ENCODE peak calls at places on chromosomes 16 and 17, in seven cellular contexts. V is GM12892, Z is H1, A is gastrocnemius medialis, X is A549, N is Peyer's patch, T is H54. G is an unnamed sample.

GRCh38 chr16:3689731-3690130 is 27.6 kb downstream of the TRAP1 start:
- DNase-seq in V (no peak), Z (no peak), A (no peak), X (no peak), N (no peak), T (no peak), G (no peak)

GRCh38 chr16:89146211-89147005 is 25.1 kb upstream of the CDH15 start:
- DNase-seq in V (no peak), Z (no peak), A (no peak), X (no peak), N (no peak), T (no peak), G (no peak)

GRCh38 chr16:65634291-65634690 is 512.4 kb upstream of the CDH11 start:
- DNase-seq in V (no peak), Z (no peak), A (no peak), X (no peak), N (no peak), T (no peak), G (no peak)

GRCh38 chr17:4477286-4477791 is 21.3 kb upstream of the SPNS2 start:
- DNase-seq in V (no peak), Z (no peak), A (no peak), X (no peak), N (no peak), T (no peak), G (no peak)

GRCh38 chr17:77106874-77107358 is 33.9 kb upstream of the SEC14L1 start:
- DNase-seq in V (peak), Z (no peak), A (no peak), X (no peak), N (no peak), T (no peak), G (no peak)

GRCh38 chr17:81429353-81429774 is 34.1 kb downstream of the BAHCC1 start:
- DNase-seq in V (no peak), Z (no peak), A (peak), X (peak), N (peak), T (peak), G (peak)

GRCh38 chr17:55225237-55225636 is 39.5 kb upstream of the HLF start:
- DNase-seq in V (no peak), Z (no peak), A (no peak), X (no peak), N (no peak), T (no peak), G (no peak)

GRCh38 chr17:45902892-45903346 is 8.6 kb downstream of the MAPT start:
- DNase-seq in V (no peak), Z (no peak), A (peak), X (peak), N (no peak), T (no peak), G (no peak)

GRCh38 chr16:29770250-29770929 is 7.7 kb upstream of the ZG16 start:
- DNase-seq in V (no peak), Z (no peak), A (no peak), X (no peak), N (no peak), T (no peak), G (no peak)

GRCh38 chr17:48502901-48503300 is 27.9 kb downstream of the HOXB1 start:
- DNase-seq in V (no peak), Z (no peak), A (no peak), X (no peak), N (no peak), T (no peak), G (no peak)

GRCh38 chr16:57266531-57267268 is 17.8 kb downstream of the PLLP start:
- DNase-seq in V (no peak), Z (no peak), A (no peak), X (no peak), N (no peak), T (no peak), G (no peak)

GRCh38 chr17:10614536-10615155 is 42.5 kb downstream of the MYH3 start:
- DNase-seq in V (no peak), Z (no peak), A (peak), X (peak), N (peak), T (peak), G (no peak)

GRCh38 chr17:73592531-73592961 is 51.7 kb downstream of the SDK2 start:
- DNase-seq in V (no peak), Z (no peak), A (no peak), X (no peak), N (no peak), T (no peak), G (no peak)

GRCh38 chr17:56756536-56756935 is 77.2 kb downstream of the C17orf67 start:
- DNase-seq in V (no peak), Z (no peak), A (no peak), X (peak), N (no peak), T (peak), G (no peak)

GRCh38 chr17:44546711-44547606 is 10.3 kb upstream of the FZD2 start:
- DNase-seq in V (no peak), Z (no peak), A (no peak), X (no peak), N (no peak), T (peak), G (no peak)

GRCh38 chr17:14940946-14941280 is 324.2 kb downstream of the PMP22 start:
- DNase-seq in V (no peak), Z (no peak), A (no peak), X (no peak), N (no peak), T (no peak), G (no peak)

GRCh38 chr16:88613-89012 is 10.6 kb downstream of the MPG start:
- DNase-seq in V (no peak), Z (no peak), A (no peak), X (no peak), N (no peak), T (no peak), G (no peak)
- TF ChIP-seq POLR2A in V (no peak), Z (no peak), A (no peak), X (no peak), N (no peak), T (no peak), G (no peak)

DNA sequence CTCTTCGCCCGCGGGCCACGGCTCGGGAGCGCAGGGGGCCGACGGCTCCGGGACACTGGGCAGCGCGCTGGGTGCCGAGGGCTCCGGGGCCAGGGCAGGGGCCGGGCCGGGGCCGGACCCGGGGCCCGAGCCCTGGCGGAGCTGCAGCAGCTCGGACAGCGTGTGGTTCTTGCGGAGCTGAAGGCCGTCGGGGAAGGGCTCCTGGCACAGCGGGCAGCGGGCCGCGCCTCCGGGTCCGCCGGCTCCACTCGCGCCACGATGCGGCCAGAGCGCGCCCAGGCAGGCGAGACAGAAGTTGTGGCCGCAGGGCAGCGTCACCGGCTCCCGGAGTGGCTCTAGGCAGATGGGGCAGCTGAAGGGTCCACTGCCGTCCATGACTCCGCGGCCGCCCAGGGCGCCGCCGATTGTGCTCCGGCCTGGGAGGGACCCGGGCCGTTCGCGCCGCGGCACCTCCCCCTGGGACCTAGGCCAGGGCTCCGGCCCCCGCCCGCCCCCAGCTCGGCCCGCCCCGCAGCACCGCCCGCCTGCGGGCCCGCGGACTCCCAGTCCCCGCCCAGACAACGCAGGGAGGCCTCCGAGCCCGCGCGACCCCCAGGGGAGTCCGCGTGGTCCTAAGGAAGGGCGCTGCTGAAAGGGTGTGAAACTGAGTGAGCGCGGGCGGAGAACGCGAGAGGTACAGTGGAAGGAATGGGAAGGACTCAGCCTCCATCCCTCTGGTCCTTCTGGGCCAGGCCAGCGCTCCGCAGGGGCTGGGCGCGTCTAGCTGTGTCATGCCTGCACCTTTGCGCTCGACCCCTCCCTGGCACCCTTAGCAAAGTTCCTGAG is at the start of gene TRIM47:
- DNase-seq in V (no peak), Z (no peak), A (peak), X (peak), N (peak), T (peak), G (peak)
- TF ChIP-seq POLR2A in V (no peak), Z (no peak), A (peak), X (peak), N (peak), T (peak), G (peak)

DNA sequence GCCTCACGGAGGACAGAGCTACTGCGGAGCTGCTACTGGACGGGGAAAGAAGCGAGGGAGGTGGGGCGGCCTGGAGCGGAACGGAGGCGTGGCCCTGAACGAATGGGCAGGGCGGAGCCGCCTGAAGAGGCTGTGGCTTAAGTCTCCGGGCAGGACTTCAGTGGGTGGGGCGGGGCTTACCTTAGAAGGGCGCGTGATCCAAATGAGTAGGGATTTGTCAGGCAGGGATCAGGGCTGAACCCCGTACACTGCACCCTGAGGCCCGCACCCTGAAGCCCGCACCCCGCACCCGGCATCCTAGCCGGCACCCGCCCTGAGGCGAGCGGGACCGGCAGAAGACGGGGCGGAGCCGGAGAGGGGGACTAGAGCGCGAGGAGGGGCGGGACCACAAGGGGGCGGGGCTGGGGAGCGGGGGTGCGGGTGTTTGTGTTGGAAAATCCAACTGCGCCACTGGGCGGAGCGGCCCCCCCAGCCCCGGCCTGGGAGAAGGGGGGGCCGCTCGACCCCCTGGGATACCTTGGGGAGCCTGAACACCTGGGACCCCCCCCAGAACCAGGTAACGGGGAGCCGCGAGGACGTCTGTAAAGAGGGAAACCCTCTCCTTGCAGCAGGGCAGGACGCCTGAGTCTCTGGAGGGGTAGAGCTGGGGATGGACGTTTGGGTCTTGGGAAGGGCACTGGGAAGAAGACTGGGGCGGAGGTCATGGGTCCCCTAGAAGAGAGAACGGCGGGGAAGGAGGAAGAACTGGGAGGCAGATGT is at the start of gene KDM6B:
- DNase-seq in V (peak), Z (no peak), A (peak), X (peak), N (peak), T (peak), G (peak)
- TF ChIP-seq POLR2A in V (no peak), Z (no peak), A (peak), X (no peak), N (peak), T (peak), G (peak)

GRCh38 chr17:7887482-7888183 is 956 bp upstream of the CHD3 start:
- DNase-seq in V (peak), Z (no peak), A (peak), X (peak), N (peak), T (peak), G (peak)
- TF ChIP-seq POLR2A in V (peak), Z (peak), A (no peak), X (peak), N (peak), T (no peak), G (no peak)

DNA sequence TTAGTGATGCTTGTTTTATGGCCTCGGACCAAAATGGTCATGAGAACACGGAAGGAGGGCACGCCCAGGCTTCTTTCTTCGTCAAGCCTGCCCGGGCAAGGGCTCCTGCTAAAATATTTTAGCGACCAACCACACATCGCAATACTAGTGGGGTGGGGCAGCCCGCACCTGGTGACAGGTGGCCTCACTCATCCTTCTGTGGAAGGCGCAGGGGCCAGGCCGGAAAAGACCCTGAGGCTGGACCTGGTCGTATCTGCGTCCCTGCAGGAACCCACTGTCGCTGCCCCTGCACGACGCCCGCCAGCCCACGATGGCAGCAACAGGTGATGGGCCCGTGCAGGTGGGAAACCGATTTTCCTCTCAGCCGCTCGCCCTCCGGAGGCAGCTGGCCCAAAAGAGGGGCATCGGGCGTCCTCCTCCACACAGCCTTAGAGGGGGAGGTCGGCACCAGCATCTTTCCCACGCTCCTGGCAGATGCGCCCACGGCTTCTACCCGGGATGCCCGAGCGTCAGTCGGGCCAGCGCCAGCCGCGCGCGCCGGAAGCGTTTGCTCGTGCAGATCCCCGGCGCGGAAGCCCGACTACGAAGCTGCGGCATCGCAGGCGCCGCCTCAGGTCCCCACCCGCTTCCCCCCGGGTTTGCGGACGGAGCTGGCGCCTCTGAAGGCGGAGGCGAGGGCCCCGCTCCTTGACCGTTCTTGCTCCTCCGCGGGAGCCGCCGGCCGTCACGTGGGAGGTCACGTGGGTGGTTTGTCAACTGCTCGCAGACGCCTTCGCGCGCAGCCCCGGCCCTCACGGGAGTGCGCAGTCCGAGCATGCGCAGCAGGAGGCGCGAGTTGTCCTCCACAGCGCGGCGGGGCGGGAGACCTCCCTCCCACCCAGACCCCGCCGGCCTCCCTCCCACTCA is 22.8 kb upstream of the FOXK2 start:
- DNase-seq in V (peak), Z (peak), A (peak), X (peak), N (peak), T (peak), G (peak)
- TF ChIP-seq POLR2A in V (peak), Z (peak), A (peak), X (peak), N (peak), T (peak), G (peak)

GRCh38 chr16:22206013-22206846 is at the start of gene EEF2K:
- DNase-seq in V (peak), Z (peak), A (peak), X (peak), N (peak), T (peak), G (peak)

GRCh38 chr16:22204091-22204655 is 1.9 kb upstream of the EEF2K start:
- DNase-seq in V (no peak), Z (no peak), A (no peak), X (no peak), N (no peak), T (no peak), G (no peak)

GRCh38 chr16:22206847-22207714 is 1.0 kb downstream of the EEF2K start:
- DNase-seq in V (peak), Z (no peak), A (peak), X (peak), N (peak), T (no peak), G (peak)

GRCh38 chr16:22207715-22208360 is 1.8 kb downstream of the EEF2K start:
- DNase-seq in V (no peak), Z (no peak), A (no peak), X (no peak), N (no peak), T (no peak), G (no peak)

DNA sequence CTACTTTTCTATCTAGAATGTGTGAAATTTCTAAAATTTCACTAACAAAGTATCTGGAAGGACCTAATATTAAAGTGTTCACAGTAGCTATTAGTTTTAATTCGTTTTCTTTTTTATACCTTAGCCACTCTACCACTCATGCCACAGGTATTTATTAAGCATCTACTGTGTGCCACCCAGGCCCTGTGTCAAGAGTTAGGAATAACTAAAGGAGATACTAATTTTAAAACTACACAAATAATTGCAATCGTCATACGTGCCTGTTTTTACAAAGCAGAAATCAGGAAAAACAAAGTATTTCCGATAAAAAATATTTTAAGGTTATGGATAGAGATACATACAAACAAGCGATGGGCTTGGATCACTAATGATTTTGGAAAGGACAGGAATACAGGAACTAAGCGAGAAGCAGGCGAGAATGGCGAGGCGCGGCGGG is 483 bp upstream of the EEF2K start:
- DNase-seq in V (no peak), Z (no peak), A (no peak), X (no peak), N (no peak), T (no peak), G (no peak)
- TF ChIP-seq POLR2A in V (no peak), Z (no peak), A (no peak), X (no peak), N (no peak), T (no peak), G (no peak)

G was measured in tibial nerve.